ENCODE peak calls at places on chromosome 5, in ten cellular contexts. One of them, this sample, is unnamed.
A peak's percentile ranks its signal among the peaks of the same experiment; 100 is the strongest.

GRCh38 chr5:173745123-173745522 is 128.7 kb upstream of the BOD1 start:
- DNase-seq in cardiac fibroblast: no peak
- DNase-seq in kidney: no peak
- DNase-seq in effector memory CD8-positive, alpha-beta T cell: no peak
- DNase-seq in nephron progenitor cell: no peak
- DNase-seq in T-helper 17 cell: no peak
- DNase-seq in mesothelial cell of epicardium: no peak
- DNase-seq in activated CD4-positive, alpha-beta T cell treated with anti-CD3 and anti-CD28 coated beads, Interleukin-2, amount 50 U/mL, for 1 hour: peak; percentile 3
- DNase-seq in NCI-H1417: peak; percentile 67
- DNase-seq in activated T-helper 1 cell treated with Interleukin-2 at 50 U/mL for 16 hours: no peak
- DNase-seq in this sample: no peak

GRCh38 chr5:75601996-75602395 is 9.3 kb upstream of the ANKDD1B start:
- DNase-seq in nephron progenitor cell: no peak
- DNase-seq in kidney: no peak
- DNase-seq in mesothelial cell of epicardium: no peak
- DNase-seq in NCI-H1417: no peak
- DNase-seq in activated T-helper 1 cell treated with Interleukin-2 at 50 U/mL for 16 hours: no peak
- DNase-seq in cardiac fibroblast: no peak
- DNase-seq in activated CD4-positive, alpha-beta T cell treated with anti-CD3 and anti-CD28 coated beads, Interleukin-2, amount 50 U/mL, for 1 hour: no peak
- DNase-seq in T-helper 17 cell: no peak
- DNase-seq in effector memory CD8-positive, alpha-beta T cell: no peak
- DNase-seq in this sample: no peak

GRCh38 chr5:179261301-179262125 is 83.7 kb downstream of the ADAMTS2 start:
- DNase-seq in T-helper 17 cell: no peak
- DNase-seq in NCI-H1417: no peak
- DNase-seq in nephron progenitor cell: peak; percentile 52
- DNase-seq in activated CD4-positive, alpha-beta T cell treated with anti-CD3 and anti-CD28 coated beads, Interleukin-2, amount 50 U/mL, for 1 hour: no peak
- DNase-seq in kidney: peak; percentile 63
- DNase-seq in activated T-helper 1 cell treated with Interleukin-2 at 50 U/mL for 16 hours: no peak
- DNase-seq in mesothelial cell of epicardium: no peak
- DNase-seq in effector memory CD8-positive, alpha-beta T cell: no peak
- DNase-seq in cardiac fibroblast: peak; percentile 54
- DNase-seq in this sample: no peak

GRCh38 chr5:38796000-38796738 is 49.6 kb upstream of the OSMR start:
- DNase-seq in mesothelial cell of epicardium: no peak
- DNase-seq in cardiac fibroblast: peak; percentile 15
- DNase-seq in activated CD4-positive, alpha-beta T cell treated with anti-CD3 and anti-CD28 coated beads, Interleukin-2, amount 50 U/mL, for 1 hour: no peak
- DNase-seq in NCI-H1417: no peak
- DNase-seq in activated T-helper 1 cell treated with Interleukin-2 at 50 U/mL for 16 hours: no peak
- DNase-seq in nephron progenitor cell: no peak
- DNase-seq in T-helper 17 cell: no peak
- DNase-seq in effector memory CD8-positive, alpha-beta T cell: no peak
- DNase-seq in kidney: peak; percentile 86
- DNase-seq in this sample: no peak

GRCh38 chr5:156330141-156330870 is 3.3 kb downstream of the SGCD start:
- DNase-seq in nephron progenitor cell: no peak
- DNase-seq in activated T-helper 1 cell treated with Interleukin-2 at 50 U/mL for 16 hours: no peak
- DNase-seq in mesothelial cell of epicardium: no peak
- DNase-seq in effector memory CD8-positive, alpha-beta T cell: no peak
- DNase-seq in NCI-H1417: no peak
- DNase-seq in kidney: no peak
- DNase-seq in activated CD4-positive, alpha-beta T cell treated with anti-CD3 and anti-CD28 coated beads, Interleukin-2, amount 50 U/mL, for 1 hour: no peak
- DNase-seq in cardiac fibroblast: no peak
- DNase-seq in T-helper 17 cell: no peak
- DNase-seq in this sample: no peak

GRCh38 chr5:172477466-172477865 is 23.1 kb upstream of the SH3PXD2B start:
- DNase-seq in activated CD4-positive, alpha-beta T cell treated with anti-CD3 and anti-CD28 coated beads, Interleukin-2, amount 50 U/mL, for 1 hour: no peak
- DNase-seq in cardiac fibroblast: peak; percentile 51
- DNase-seq in effector memory CD8-positive, alpha-beta T cell: no peak
- DNase-seq in NCI-H1417: no peak
- DNase-seq in kidney: no peak
- DNase-seq in activated T-helper 1 cell treated with Interleukin-2 at 50 U/mL for 16 hours: no peak
- DNase-seq in T-helper 17 cell: no peak
- DNase-seq in nephron progenitor cell: no peak
- DNase-seq in mesothelial cell of epicardium: no peak
- DNase-seq in this sample: no peak

GRCh38 chr5:50853151-50853550 is 186.7 kb downstream of the PARP8 start:
- DNase-seq in NCI-H1417: no peak
- DNase-seq in kidney: no peak
- DNase-seq in activated CD4-positive, alpha-beta T cell treated with anti-CD3 and anti-CD28 coated beads, Interleukin-2, amount 50 U/mL, for 1 hour: no peak
- DNase-seq in nephron progenitor cell: no peak
- DNase-seq in effector memory CD8-positive, alpha-beta T cell: no peak
- DNase-seq in cardiac fibroblast: no peak
- DNase-seq in activated T-helper 1 cell treated with Interleukin-2 at 50 U/mL for 16 hours: no peak
- DNase-seq in T-helper 17 cell: no peak
- DNase-seq in mesothelial cell of epicardium: no peak
- DNase-seq in this sample: no peak

GRCh38 chr5:6576861-6577501 is 55.9 kb downstream of the NSUN2 start:
- DNase-seq in cardiac fibroblast: peak; percentile 70
- DNase-seq in effector memory CD8-positive, alpha-beta T cell: no peak
- DNase-seq in nephron progenitor cell: no peak
- DNase-seq in T-helper 17 cell: no peak
- DNase-seq in mesothelial cell of epicardium: no peak
- DNase-seq in activated T-helper 1 cell treated with Interleukin-2 at 50 U/mL for 16 hours: no peak
- DNase-seq in kidney: no peak
- DNase-seq in NCI-H1417: peak; percentile 61
- DNase-seq in activated CD4-positive, alpha-beta T cell treated with anti-CD3 and anti-CD28 coated beads, Interleukin-2, amount 50 U/mL, for 1 hour: no peak
- DNase-seq in this sample: peak; percentile 14

GRCh38 chr5:150763023-150763793 is 4.4 kb upstream of the DCTN4 start:
- DNase-seq in activated CD4-positive, alpha-beta T cell treated with anti-CD3 and anti-CD28 coated beads, Interleukin-2, amount 50 U/mL, for 1 hour: no peak
- DNase-seq in activated T-helper 1 cell treated with Interleukin-2 at 50 U/mL for 16 hours: no peak
- DNase-seq in cardiac fibroblast: peak; percentile 96
- DNase-seq in T-helper 17 cell: no peak
- DNase-seq in kidney: peak; percentile 80
- DNase-seq in NCI-H1417: peak; percentile 31
- DNase-seq in nephron progenitor cell: no peak
- DNase-seq in mesothelial cell of epicardium: peak; percentile 37
- DNase-seq in effector memory CD8-positive, alpha-beta T cell: no peak
- DNase-seq in this sample: no peak

GRCh38 chr5:13771011-13771571 is 173.4 kb downstream of the DNAH5 start:
- DNase-seq in effector memory CD8-positive, alpha-beta T cell: no peak
- DNase-seq in activated CD4-positive, alpha-beta T cell treated with anti-CD3 and anti-CD28 coated beads, Interleukin-2, amount 50 U/mL, for 1 hour: no peak
- DNase-seq in nephron progenitor cell: no peak
- DNase-seq in cardiac fibroblast: no peak
- DNase-seq in activated T-helper 1 cell treated with Interleukin-2 at 50 U/mL for 16 hours: no peak
- DNase-seq in NCI-H1417: no peak
- DNase-seq in kidney: no peak
- DNase-seq in T-helper 17 cell: no peak
- DNase-seq in mesothelial cell of epicardium: no peak
- DNase-seq in this sample: no peak

GRCh38 chr5:575636-576035 is 36.5 kb upstream of the CEP72 start:
- DNase-seq in nephron progenitor cell: no peak
- DNase-seq in kidney: no peak
- DNase-seq in activated T-helper 1 cell treated with Interleukin-2 at 50 U/mL for 16 hours: no peak
- DNase-seq in effector memory CD8-positive, alpha-beta T cell: no peak
- DNase-seq in activated CD4-positive, alpha-beta T cell treated with anti-CD3 and anti-CD28 coated beads, Interleukin-2, amount 50 U/mL, for 1 hour: no peak
- DNase-seq in mesothelial cell of epicardium: no peak
- DNase-seq in NCI-H1417: no peak
- DNase-seq in T-helper 17 cell: no peak
- DNase-seq in cardiac fibroblast: no peak
- DNase-seq in this sample: no peak

GRCh38 chr5:140575309-140575708 is 10.7 kb downstream of the SLC35A4 start:
- DNase-seq in effector memory CD8-positive, alpha-beta T cell: no peak
- DNase-seq in mesothelial cell of epicardium: no peak
- DNase-seq in cardiac fibroblast: peak; percentile 78
- DNase-seq in T-helper 17 cell: no peak
- DNase-seq in nephron progenitor cell: no peak
- DNase-seq in activated T-helper 1 cell treated with Interleukin-2 at 50 U/mL for 16 hours: no peak
- DNase-seq in activated CD4-positive, alpha-beta T cell treated with anti-CD3 and anti-CD28 coated beads, Interleukin-2, amount 50 U/mL, for 1 hour: no peak
- DNase-seq in kidney: no peak
- DNase-seq in NCI-H1417: no peak
- DNase-seq in this sample: no peak

GRCh38 chr5:1765141-1765879 is 34.3 kb downstream of the MRPL36 start:
- DNase-seq in cardiac fibroblast: no peak
- DNase-seq in activated CD4-positive, alpha-beta T cell treated with anti-CD3 and anti-CD28 coated beads, Interleukin-2, amount 50 U/mL, for 1 hour: no peak
- DNase-seq in kidney: peak; percentile 30
- DNase-seq in nephron progenitor cell: no peak
- DNase-seq in effector memory CD8-positive, alpha-beta T cell: no peak
- DNase-seq in NCI-H1417: no peak
- DNase-seq in T-helper 17 cell: no peak
- DNase-seq in activated T-helper 1 cell treated with Interleukin-2 at 50 U/mL for 16 hours: no peak
- DNase-seq in mesothelial cell of epicardium: no peak
- DNase-seq in this sample: no peak

GRCh38 chr5:168578506-168579205 is 512 bp downstream of the PANK3 start:
- DNase-seq in activated CD4-positive, alpha-beta T cell treated with anti-CD3 and anti-CD28 coated beads, Interleukin-2, amount 50 U/mL, for 1 hour: no peak
- DNase-seq in T-helper 17 cell: no peak
- DNase-seq in mesothelial cell of epicardium: no peak
- DNase-seq in kidney: no peak
- DNase-seq in NCI-H1417: no peak
- DNase-seq in cardiac fibroblast: no peak
- DNase-seq in activated T-helper 1 cell treated with Interleukin-2 at 50 U/mL for 16 hours: no peak
- DNase-seq in effector memory CD8-positive, alpha-beta T cell: no peak
- DNase-seq in nephron progenitor cell: no peak
- DNase-seq in this sample: peak; percentile 59